ENCODE peak calls at places on chromosomes 2 and 18, in five cellular contexts. One of them, this sample, is unnamed. For H3K9me3, the result is how much of the 10 kb centered on the place peaks cover.

GRCh38 chr2:150876201-150877085 is 385.2 kb downstream of the RBM43 start:
- DNase-seq in K562: no peak
- DNase-seq in esophagus squamous epithelium: no peak
- DNase-seq in tibial artery: no peak
- DNase-seq in tibial nerve: no peak
- DNase-seq in this sample: no peak

GRCh38 chr2:25894135-25894830 is 16.0 kb upstream of the ASXL2 start:
- DNase-seq in K562: no peak
- DNase-seq in esophagus squamous epithelium: no peak
- DNase-seq in tibial artery: no peak
- DNase-seq in tibial nerve: no peak
- DNase-seq in this sample: no peak

GRCh38 chr2:120502357-120502756 is 156.4 kb downstream of the INHBB start:
- DNase-seq in K562: no peak
- DNase-seq in esophagus squamous epithelium: no peak
- DNase-seq in tibial artery: no peak
- DNase-seq in tibial nerve: no peak
- DNase-seq in this sample: no peak

GRCh38 chr18:48229445-48230052 is 179.6 kb downstream of the ZBTB7C start:
- DNase-seq in K562: no peak
- DNase-seq in esophagus squamous epithelium: no peak
- DNase-seq in tibial artery: no peak
- DNase-seq in tibial nerve: no peak
- DNase-seq in this sample: no peak

GRCh38 chr2:33395660-33396249 is 80.7 kb upstream of the RASGRP3 start:
- DNase-seq in K562: peak
- DNase-seq in esophagus squamous epithelium: no peak
- DNase-seq in tibial artery: peak
- DNase-seq in tibial nerve: peak
- DNase-seq in this sample: no peak

GRCh38 chr2:202375006-202375610 is 1.0 kb upstream of the BMPR2 start:
- DNase-seq in K562: no peak
- DNase-seq in esophagus squamous epithelium: peak
- DNase-seq in tibial artery: peak
- DNase-seq in tibial nerve: peak
- DNase-seq in this sample: peak

GRCh38 chr2:119439574-119440500 is 8.2 kb downstream of the TMEM37 start:
- DNase-seq in K562: no peak
- DNase-seq in esophagus squamous epithelium: no peak
- DNase-seq in tibial artery: no peak
- DNase-seq in tibial nerve: no peak
- DNase-seq in this sample: no peak

GRCh38 chr2:223464071-223464470 is 138.1 kb downstream of the SCG2 start:
- DNase-seq in K562: no peak
- DNase-seq in esophagus squamous epithelium: no peak
- DNase-seq in tibial artery: no peak
- DNase-seq in tibial nerve: no peak
- DNase-seq in this sample: no peak

GRCh38 chr2:32522770-32523169 is 105.1 kb upstream of the TTC27 start:
- DNase-seq in K562: no peak
- DNase-seq in esophagus squamous epithelium: no peak
- DNase-seq in tibial artery: no peak
- DNase-seq in tibial nerve: no peak
- DNase-seq in this sample: no peak

GRCh38 chr2:232658217-232658785 is 24.9 kb downstream of the EFHD1 start:
- DNase-seq in K562: peak
- DNase-seq in esophagus squamous epithelium: no peak
- DNase-seq in tibial artery: no peak
- DNase-seq in tibial nerve: no peak
- DNase-seq in this sample: no peak

GRCh38 chr2:57490746-57491145 is 555.9 kb upstream of the VRK2 start:
- DNase-seq in K562: no peak
- DNase-seq in esophagus squamous epithelium: no peak
- DNase-seq in tibial artery: no peak
- DNase-seq in tibial nerve: no peak
- DNase-seq in this sample: no peak

GRCh38 chr2:12173271-12173942 is 427.0 kb downstream of the LPIN1 start:
- DNase-seq in K562: no peak
- DNase-seq in esophagus squamous epithelium: no peak
- DNase-seq in tibial artery: no peak
- DNase-seq in tibial nerve: no peak
- DNase-seq in this sample: no peak

GRCh38 chr2:80326214-80326613 is 21.7 kb upstream of the LRRTM1 start:
- DNase-seq in K562: no peak
- DNase-seq in esophagus squamous epithelium: no peak
- DNase-seq in tibial artery: no peak
- DNase-seq in tibial nerve: no peak
- DNase-seq in this sample: no peak

GRCh38 chr2:28231110-28231621 is 161.5 kb upstream of the FOSL2 start:
- DNase-seq in K562: no peak
- DNase-seq in esophagus squamous epithelium: no peak
- DNase-seq in tibial artery: no peak
- DNase-seq in tibial nerve: no peak
- DNase-seq in this sample: no peak

GRCh38 chr2:121195036-121195435 is 90.0 kb downstream of the TFCP2L1 start:
- DNase-seq in K562: no peak
- DNase-seq in esophagus squamous epithelium: no peak
- DNase-seq in tibial artery: no peak
- DNase-seq in tibial nerve: no peak
- DNase-seq in this sample: no peak

GRCh38 chr18:23701017-23701416 is 11.8 kb downstream of the LAMA3 start:
- DNase-seq in K562: no peak
- DNase-seq in esophagus squamous epithelium: no peak
- DNase-seq in tibial artery: no peak
- DNase-seq in tibial nerve: no peak
- DNase-seq in this sample: no peak

GRCh38 chr2:31694444-31694843 is 113.7 kb upstream of the SRD5A2 start:
- DNase-seq in K562: peak
- DNase-seq in esophagus squamous epithelium: no peak
- DNase-seq in tibial artery: no peak
- DNase-seq in tibial nerve: no peak
- DNase-seq in this sample: no peak

GRCh38 chr2:82215212-82215611 is 1910.7 kb upstream of the LRRTM1 start:
- DNase-seq in K562: no peak
- DNase-seq in esophagus squamous epithelium: no peak
- DNase-seq in tibial artery: no peak
- DNase-seq in tibial nerve: no peak
- DNase-seq in this sample: no peak

GRCh38 chr2:233940376-233941276 is 23.5 kb downstream of the TRPM8 start:
- DNase-seq in K562: no peak
- DNase-seq in esophagus squamous epithelium: no peak
- DNase-seq in tibial artery: no peak
- DNase-seq in tibial nerve: no peak
- DNase-seq in this sample: no peak

GRCh38 chr2:213057977-213058376 is 93.4 kb downstream of the IKZF2 start:
- DNase-seq in K562: no peak
- DNase-seq in esophagus squamous epithelium: no peak
- DNase-seq in tibial artery: no peak
- DNase-seq in tibial nerve: no peak
- DNase-seq in this sample: no peak

GRCh38 chr2:127134235-127134634 is 27.3 kb upstream of the BIN1 start:
- DNase-seq in K562: no peak
- DNase-seq in esophagus squamous epithelium: no peak
- DNase-seq in tibial artery: no peak
- DNase-seq in tibial nerve: no peak
- DNase-seq in this sample: no peak

GRCh38 chr2:11385847-11386246 is 41.4 kb upstream of the ROCK2 start:
- DNase-seq in K562: no peak
- DNase-seq in esophagus squamous epithelium: no peak
- DNase-seq in tibial artery: no peak
- DNase-seq in tibial nerve: no peak
- DNase-seq in this sample: no peak

GRCh38 chr2:223929575-223930001 is 15.5 kb downstream of the WDFY1 start:
- DNase-seq in K562: no peak
- DNase-seq in esophagus squamous epithelium: no peak
- DNase-seq in tibial artery: no peak
- DNase-seq in tibial nerve: no peak
- DNase-seq in this sample: peak

GRCh38 chr2:230969673-230970015 is 26.3 kb upstream of the SPATA3 start:
- DNase-seq in K562: no peak
- DNase-seq in esophagus squamous epithelium: no peak
- DNase-seq in tibial artery: no peak
- DNase-seq in tibial nerve: no peak
- DNase-seq in this sample: no peak

GRCh38 chr2:136444323-136444722 is 321.0 kb upstream of the THSD7B start:
- DNase-seq in K562: no peak
- DNase-seq in esophagus squamous epithelium: no peak
- DNase-seq in tibial artery: no peak
- DNase-seq in tibial nerve: no peak
- DNase-seq in this sample: no peak

GRCh38 chr2:228378696-228379425 is 197.4 kb upstream of the SPHKAP start:
- DNase-seq in K562: no peak
- DNase-seq in esophagus squamous epithelium: no peak
- DNase-seq in tibial artery: no peak
- DNase-seq in tibial nerve: no peak
- DNase-seq in this sample: no peak

GRCh38 chr2:98822301-98823164 is 91.6 kb upstream of the MGAT4A start:
- DNase-seq in K562: no peak
- DNase-seq in esophagus squamous epithelium: no peak
- DNase-seq in tibial artery: peak
- DNase-seq in tibial nerve: no peak
- DNase-seq in this sample: peak

GRCh38 chr2:126942427-126943203 is 43.9 kb downstream of the TEX51 start:
- DNase-seq in K562: no peak
- DNase-seq in esophagus squamous epithelium: no peak
- DNase-seq in tibial artery: no peak
- DNase-seq in tibial nerve: no peak
- DNase-seq in this sample: no peak

GRCh38 chr2:88754585-88755305 is 63.3 kb downstream of the RPIA start:
- DNase-seq in K562: no peak
- DNase-seq in esophagus squamous epithelium: no peak
- DNase-seq in tibial artery: no peak
- DNase-seq in tibial nerve: no peak
- DNase-seq in this sample: no peak

GRCh38 chr2:36626071-36626470 is 28.1 kb upstream of the FEZ2 start:
- DNase-seq in K562: no peak
- DNase-seq in esophagus squamous epithelium: no peak
- DNase-seq in tibial artery: no peak
- DNase-seq in tibial nerve: no peak
- DNase-seq in this sample: no peak

GRCh38 chr2:96129528-96130120 is 8.7 kb downstream of the ASTL start:
- DNase-seq in K562: no peak
- DNase-seq in esophagus squamous epithelium: no peak
- DNase-seq in tibial artery: no peak
- DNase-seq in tibial nerve: no peak
- DNase-seq in this sample: no peak

GRCh38 chr18:37419272-37419671 is 146.3 kb downstream of the CELF4 start:
- DNase-seq in K562: no peak
- DNase-seq in esophagus squamous epithelium: no peak
- DNase-seq in tibial artery: no peak
- DNase-seq in tibial nerve: no peak
- DNase-seq in this sample: no peak

GRCh38 chr18:49733896-49734585 is 79.3 kb downstream of the ACAA2 start:
- DNase-seq in K562: no peak
- DNase-seq in esophagus squamous epithelium: no peak
- DNase-seq in tibial artery: no peak
- DNase-seq in tibial nerve: no peak
- DNase-seq in this sample: no peak
- H3K4me3 ChIP-seq in K562: no peak
- H3K4me3 ChIP-seq in esophagus squamous epithelium: no peak
- H3K4me3 ChIP-seq in tibial artery: no peak
- H3K4me3 ChIP-seq in tibial nerve: no peak
- H3K4me3 ChIP-seq in this sample: no peak

DNA sequence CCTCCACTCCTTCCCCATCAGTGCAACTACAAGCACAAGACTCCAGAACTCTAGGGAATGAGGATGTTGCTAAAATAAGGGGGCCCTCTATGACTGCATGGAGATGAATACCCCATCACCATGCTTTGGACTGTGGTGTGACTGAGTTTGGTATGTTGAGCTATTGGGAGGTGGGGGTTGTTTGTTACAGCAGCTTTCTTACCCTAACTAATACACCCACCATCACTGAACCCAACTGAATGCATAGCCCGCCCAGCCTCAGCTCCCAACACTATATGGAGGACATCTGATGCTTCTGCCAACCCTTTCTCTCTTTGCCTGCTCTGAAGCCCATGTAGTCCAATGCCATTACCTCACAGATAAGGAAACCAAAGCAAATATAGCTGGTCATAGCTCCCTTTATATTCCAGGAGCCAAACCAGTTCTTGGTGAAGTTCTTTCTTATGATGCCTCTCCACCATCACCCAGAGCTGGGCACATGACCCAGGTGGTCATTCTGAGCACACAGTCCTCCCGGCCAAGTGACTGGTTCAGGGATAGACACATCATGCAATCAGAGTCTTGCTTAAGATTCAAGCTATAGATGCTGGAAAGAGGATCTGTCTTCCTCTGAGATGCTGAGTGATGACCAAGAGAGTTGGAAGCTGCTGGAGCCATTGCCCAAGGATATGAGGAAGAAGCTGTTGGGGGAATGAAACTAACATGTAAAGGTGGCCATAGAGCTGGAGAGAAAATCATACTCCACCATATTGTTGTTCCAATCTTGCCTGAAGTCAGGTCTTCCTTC is 155.6 kb upstream of the HAAO start:
- DNase-seq in K562: no peak
- DNase-seq in esophagus squamous epithelium: no peak
- DNase-seq in tibial artery: no peak
- DNase-seq in tibial nerve: no peak
- DNase-seq in this sample: no peak
- H3K27ac ChIP-seq in K562: no peak
- H3K27ac ChIP-seq in esophagus squamous epithelium: no peak
- H3K27ac ChIP-seq in tibial artery: no peak
- H3K27ac ChIP-seq in tibial nerve: no peak
- H3K27ac ChIP-seq in this sample: no peak

GRCh38 chr2:237149425-237149824 is 63.7 kb downstream of the COPS8 start:
- DNase-seq in K562: no peak
- DNase-seq in esophagus squamous epithelium: no peak
- DNase-seq in tibial artery: no peak
- DNase-seq in tibial nerve: no peak
- DNase-seq in this sample: no peak
- H3K9me3 ChIP-seq in K562: under half
- H3K9me3 ChIP-seq in esophagus squamous epithelium: under half
- H3K9me3 ChIP-seq in tibial artery: under half
- H3K9me3 ChIP-seq in tibial nerve: under half
- H3K9me3 ChIP-seq in this sample: under half

DNA sequence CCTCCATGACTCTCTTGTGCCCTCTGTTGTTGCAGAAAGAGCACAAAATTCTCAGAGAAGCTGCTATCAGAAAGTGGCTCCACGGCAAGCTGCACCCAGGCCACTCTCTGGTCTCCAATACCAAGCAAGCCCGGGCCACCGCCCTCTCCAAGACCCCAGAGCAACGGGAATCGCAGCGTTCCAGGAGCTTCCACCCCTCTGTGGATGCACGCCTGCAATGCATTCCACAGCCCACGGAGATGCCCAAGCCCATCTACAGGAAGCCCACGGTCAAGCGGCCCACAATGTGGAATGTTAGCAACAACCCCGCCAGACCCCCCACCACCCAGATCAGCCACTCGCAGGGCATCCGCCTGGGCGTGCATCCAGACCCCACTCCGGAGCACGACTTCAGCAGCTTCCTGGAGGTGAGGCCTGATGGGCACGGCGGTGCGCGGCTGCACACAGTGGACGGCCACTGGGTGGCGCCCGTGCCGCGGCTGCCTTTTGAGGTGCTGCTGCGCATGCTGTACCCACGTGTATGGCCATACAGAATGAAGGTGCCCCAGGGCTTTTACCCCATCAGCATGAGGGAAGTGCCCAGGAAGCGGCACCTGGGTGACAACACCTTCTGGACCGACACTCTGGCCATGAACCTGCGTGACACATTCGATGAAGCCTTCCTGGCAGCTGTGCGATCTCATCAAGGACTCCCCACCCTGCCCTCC is 6.3 kb downstream of the ANKRD53 start:
- DNase-seq in K562: peak
- DNase-seq in esophagus squamous epithelium: no peak
- DNase-seq in tibial artery: no peak
- DNase-seq in tibial nerve: no peak
- DNase-seq in this sample: peak
- H3K4me3 ChIP-seq in K562: no peak
- H3K4me3 ChIP-seq in esophagus squamous epithelium: no peak
- H3K4me3 ChIP-seq in tibial artery: no peak
- H3K4me3 ChIP-seq in tibial nerve: no peak
- H3K4me3 ChIP-seq in this sample: no peak